ENCODE peak calls at places on chromosomes 1 and 21, in ten cellular contexts. W is IMR-90; E is tibial artery; N is CD4-positive, alpha-beta T cell; L is pancreas; A is aorta; J is heart left ventricle; S is colonic mucosa; G is mammary epithelial cell; H is GM23248. O is an unnamed sample.

GRCh38 chr1:207172885-207173284 is 68.9 kb downstream of the C4BPA start:
- DNase-seq in E (no peak), N (no peak), J (no peak), W (no peak), A (no peak), G (no peak), S (no peak), L (no peak), H (no peak), O (no peak)

GRCh38 chr1:178548108-178548507 is 35.2 kb downstream of the TEX35 start:
- DNase-seq in G (no peak), W (no peak), E (no peak), H (no peak), N (no peak), J (no peak), S (no peak), A (no peak), L (no peak), O (no peak)

GRCh38 chr1:22685675-22686074 is 25.0 kb upstream of the EPHB2 start:
- DNase-seq in J (no peak), S (no peak), E (no peak), N (no peak), H (peak; percentile 40), L (no peak), W (peak; percentile 23), A (no peak), G (no peak), O (no peak)

GRCh38 chr1:234729566-234729965 is 119.6 kb upstream of the IRF2BP2 start:
- DNase-seq in N (no peak), G (no peak), E (no peak), H (peak; percentile 57), W (peak; percentile 58), A (no peak), L (no peak), S (no peak), J (no peak), O (no peak)

GRCh38 chr1:155322571-155322952 is 1.9 kb downstream of the RUSC1 start:
- DNase-seq in G (peak; percentile 13), A (no peak), H (peak; percentile 70), S (peak; percentile 41), J (no peak), L (no peak), E (no peak), W (peak; percentile 39), N (no peak), O (no peak)

GRCh38 chr1:39431927-39432326 is 59.5 kb upstream of the BMP8A start:
- DNase-seq in G (no peak), H (no peak), L (no peak), E (no peak), S (no peak), W (peak; percentile 77), N (no peak), A (no peak), J (no peak), O (no peak)

GRCh38 chr1:156337052-156337887 is 822 bp downstream of the CCT3 start:
- DNase-seq in J (no peak), H (peak; percentile 35), A (no peak), N (no peak), S (peak; percentile 21), W (peak; percentile 4), G (peak; percentile 16), E (no peak), L (no peak), O (peak; percentile 16)

GRCh38 chr1:118986291-118986838 is 1.8 kb downstream of the TBX15 start:
- DNase-seq in W (no peak), S (no peak), G (no peak), H (peak; percentile 77), L (no peak), J (no peak), N (no peak), A (no peak), E (no peak), O (peak; percentile 64)

GRCh38 chr21:46023126-46023985 is 41.8 kb downstream of the COL6A1 start:
- DNase-seq in L (no peak), N (no peak), E (no peak), S (no peak), J (no peak), H (no peak), G (no peak), A (no peak), W (no peak), O (no peak)

GRCh38 chr1:219206350-219206749 is 32.7 kb downstream of the LYPLAL1 start:
- DNase-seq in E (no peak), N (no peak), W (no peak), G (no peak), S (no peak), A (no peak), L (no peak), J (no peak), H (no peak), O (no peak)

GRCh38 chr1:9689011-9689706 is 37.6 kb downstream of the PIK3CD start:
- DNase-seq in W (peak; percentile 52), G (peak; percentile 66), J (peak; percentile 83), A (peak; percentile 87), S (peak; percentile 89), E (peak; percentile 82), N (peak; percentile 81), L (peak; percentile 81), H (peak; percentile 85), O (peak; percentile 74)

GRCh38 chr1:108050911-108051624 is 86.1 kb upstream of the VAV3 start:
- DNase-seq in W (no peak), H (peak; percentile 25), J (peak; percentile 21), A (no peak), N (no peak), L (no peak), G (no peak), E (no peak), S (no peak), O (no peak)

GRCh38 chr1:12468323-12468722 is 149.7 kb downstream of the DHRS3 start:
- DNase-seq in L (no peak), H (no peak), G (no peak), E (no peak), J (no peak), A (no peak), W (no peak), S (no peak), N (no peak), O (no peak)

GRCh38 chr1:12469990-12470389 is 148.0 kb downstream of the DHRS3 start:
- DNase-seq in A (no peak), H (no peak), N (no peak), E (no peak), G (no peak), L (no peak), S (no peak), J (no peak), W (no peak), O (no peak)

GRCh38 chr1:12469493-12469892 is 148.5 kb downstream of the DHRS3 start:
- DNase-seq in L (no peak), G (no peak), A (no peak), S (no peak), J (no peak), N (no peak), E (no peak), H (no peak), W (no peak), O (no peak)

GRCh38 chr1:12466816-12467215 is 151.2 kb downstream of the DHRS3 start:
- DNase-seq in E (no peak), S (no peak), N (no peak), H (no peak), G (no peak), W (no peak), L (no peak), J (no peak), A (no peak), O (no peak)

GRCh38 chr1:12467570-12468286 is 150.3 kb downstream of the DHRS3 start:
- DNase-seq in S (no peak), E (no peak), H (no peak), L (no peak), A (no peak), J (no peak), W (no peak), G (no peak), N (no peak), O (no peak)
- H3K27me3 ChIP-seq in S (no peaks in the 10 kb centered on the region), E (no peaks in the 10 kb centered on the region), H (no peaks in the 10 kb centered on the region), L (no peaks in the 10 kb centered on the region), A (no peaks in the 10 kb centered on the region), J (no peaks in the 10 kb centered on the region), W (no peaks in the 10 kb centered on the region), G (no peaks in the 10 kb centered on the region), N (no peaks in the 10 kb centered on the region), O (no peaks in the 10 kb centered on the region)

GRCh38 chr1:236978740-236979139 is 25.5 kb downstream of the MT1HL1 start:
- DNase-seq in L (no peak), N (no peak), J (no peak), G (no peak), S (no peak), W (no peak), A (no peak), E (no peak), H (peak; percentile 44), O (peak; percentile 64)
- H3K27me3 ChIP-seq in L (no peaks in the 10 kb centered on the region), N (no peaks in the 10 kb centered on the region), J (no peaks in the 10 kb centered on the region), G (no peaks in the 10 kb centered on the region), S (no peaks in the 10 kb centered on the region), W (no peaks in the 10 kb centered on the region), A (no peaks in the 10 kb centered on the region), E (no peaks in the 10 kb centered on the region), H (no peaks in the 10 kb centered on the region), O (no peaks in the 10 kb centered on the region)

DNA sequence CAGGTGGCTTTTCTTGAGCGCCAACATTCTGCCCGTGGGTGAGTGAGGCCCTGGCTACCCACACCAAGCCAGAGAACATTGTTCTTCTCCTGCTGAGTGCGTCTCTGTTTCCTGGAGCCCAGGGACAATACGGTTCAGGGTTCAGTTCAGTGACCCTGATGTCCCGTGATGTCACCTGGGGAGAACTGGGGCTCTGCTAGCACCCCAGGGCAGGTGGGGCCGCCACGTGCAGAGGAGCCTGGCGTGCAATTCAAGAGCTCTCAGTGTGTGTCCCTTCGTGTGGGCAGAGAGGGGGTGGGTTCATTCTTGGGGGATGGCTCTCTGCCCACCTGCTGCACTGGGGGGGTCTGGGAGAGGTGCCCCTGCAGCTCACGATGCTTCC is 18.2 kb upstream of the PEX10 start:
- DNase-seq in E (no peak), J (no peak), G (no peak), L (no peak), W (no peak), N (no peak), S (no peak), A (no peak), H (no peak), O (no peak)
- H3K27me3 ChIP-seq in E (no peaks in the 10 kb centered on the region), J (peaks cover 52% of the 10 kb centered on the region), G (no peaks in the 10 kb centered on the region), L (no peaks in the 10 kb centered on the region), W (peaks cover 47% of the 10 kb centered on the region), N (no peaks in the 10 kb centered on the region), S (no peaks in the 10 kb centered on the region), A (no peaks in the 10 kb centered on the region), H (peaks cover 21% of the 10 kb centered on the region), O (peaks cover 24% of the 10 kb centered on the region)

DNA sequence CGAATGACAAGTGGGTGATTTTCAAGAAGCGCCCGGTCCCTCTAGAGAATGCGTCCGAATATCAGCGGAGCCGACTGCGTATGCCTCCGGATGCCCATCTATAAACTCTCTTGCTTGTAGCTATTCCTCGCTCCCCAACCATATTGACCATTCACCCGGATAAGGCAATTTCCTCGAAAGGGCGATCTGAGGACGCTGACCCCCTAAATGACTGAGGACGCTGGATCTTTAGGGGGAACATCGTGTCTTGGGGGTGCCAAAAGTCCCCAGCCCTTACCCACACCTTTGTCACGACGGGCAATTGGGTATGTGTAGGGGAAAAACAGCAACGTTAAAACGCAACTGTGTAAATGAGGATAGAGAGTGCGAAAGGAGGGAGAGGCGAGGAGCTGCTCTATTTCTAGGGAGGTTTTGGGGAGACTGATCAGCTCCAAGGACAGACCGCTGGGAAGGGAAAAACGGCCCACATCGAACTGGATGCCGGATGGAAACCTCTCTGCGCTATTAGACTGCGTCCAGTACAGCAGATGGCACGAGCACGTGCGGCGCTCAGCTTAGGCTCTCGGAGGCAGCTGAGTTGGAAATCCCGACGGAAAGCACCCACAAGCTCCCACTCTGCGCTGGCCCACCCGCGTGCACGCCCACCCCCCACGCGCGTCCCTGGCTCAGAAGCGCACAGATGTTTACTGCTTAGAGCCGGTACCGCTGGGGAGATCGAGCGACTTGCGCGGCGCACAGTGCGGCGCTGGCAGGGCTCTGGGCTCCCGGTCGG is 2.9 kb upstream of the PRRX1 start:
- DNase-seq in S (no peak), J (no peak), A (no peak), G (no peak), L (no peak), W (peak; percentile 33), H (peak; percentile 72), E (no peak), N (no peak), O (no peak)
- H3K27me3 ChIP-seq in S (peaks cover 64% of the 10 kb centered on the region), J (peaks cover 18% of the 10 kb centered on the region), A (no peaks in the 10 kb centered on the region), G (peaks cover 29% of the 10 kb centered on the region), L (no peaks in the 10 kb centered on the region), W (no peaks in the 10 kb centered on the region), H (no peaks in the 10 kb centered on the region), E (no peaks in the 10 kb centered on the region), N (peaks cover 92% of the 10 kb centered on the region), O (no peaks in the 10 kb centered on the region)